ENCODE peak calls at places on chromosomes 12 and 14, in eight cellular contexts. W, C, T, D, V, N, U and B are unnamed samples.

GRCh38 chr14:23181453-23181852 is 2.0 kb downstream of the SLC7A8 start:
- DNase-seq in W (no peak), C (no peak), T (peak), D (no peak), V (no peak), N (peak), U (no peak), B (no peak)

GRCh38 chr14:54348001-54348611 is 48.7 kb upstream of the CDKN3 start:
- DNase-seq in W (no peak), C (peak), T (peak), D (peak), V (peak), N (peak), U (no peak), B (no peak)

GRCh38 chr14:63852271-63852816 is 460 bp upstream of the SYNE2 start:
- DNase-seq in W (no peak), C (no peak), T (peak), D (no peak), V (peak), N (peak), U (no peak), B (no peak)

GRCh38 chr14:31884776-31885379 is 192.2 kb upstream of the ARHGAP5 start:
- DNase-seq in W (no peak), C (no peak), T (peak), D (no peak), V (peak), N (no peak), U (no peak), B (no peak)

GRCh38 chr12:27081668-27082091 is 698 bp downstream of the C12orf71 start:
- DNase-seq in W (no peak), C (no peak), T (peak), D (no peak), V (peak), N (no peak), U (no peak), B (no peak)

GRCh38 chr14:68084256-68084655 is 264.7 kb downstream of the RAD51B start:
- DNase-seq in W (no peak), C (no peak), T (peak), D (no peak), V (no peak), N (no peak), U (no peak), B (no peak)

GRCh38 chr12:111953455-111953854 is 59.5 kb downstream of the TMEM116 start:
- DNase-seq in W (no peak), C (no peak), T (no peak), D (no peak), V (no peak), N (no peak), U (no peak), B (no peak)

GRCh38 chr14:104895786-104896642 is 28.7 kb upstream of the PLD4 start:
- DNase-seq in W (no peak), C (no peak), T (peak), D (no peak), V (no peak), N (no peak), U (no peak), B (no peak)

GRCh38 chr12:132257206-132257954 is 72.0 kb downstream of the GALNT9 start:
- DNase-seq in W (no peak), C (no peak), T (no peak), D (no peak), V (no peak), N (no peak), U (no peak), B (no peak)

GRCh38 chr12:94282675-94283074 is 134.3 kb downstream of the PLXNC1 start:
- DNase-seq in W (peak), C (no peak), T (no peak), D (no peak), V (no peak), N (no peak), U (no peak), B (peak)

GRCh38 chr12:124804011-124804621 is 59.5 kb downstream of the SCARB1 start:
- DNase-seq in W (no peak), C (no peak), T (peak), D (peak), V (no peak), N (peak), U (no peak), B (no peak)